ENCODE peak calls at places on chromosomes 3 and 15, in nine cellular contexts. W is GM23338, Z is esophagus squamous epithelium, V is HCT116, L is GM12878, R is uterus, N is left lung, Q is epithelial cell of esophagus, T is MM.1S. X is an unnamed sample.
A peak's percentile ranks its signal among the peaks of the same experiment; 100 is the strongest.

GRCh38 chr15:41892621-41893421 is 1.0 kb downstream of the SPTBN5 start:
- DNase-seq in W (no peak), R (no peak), L (no peak), N (peak; percentile 73), V (no peak), T (no peak), Z (no peak), Q (no peak), X (no peak)

GRCh38 chr3:104521606-104522336 is 844.9 kb upstream of the ALCAM start:
- DNase-seq in R (no peak), L (peak; percentile 68), T (peak; percentile 69), Q (peak; percentile 34), W (no peak), Z (no peak), V (no peak), N (no peak), X (no peak)

GRCh38 chr3:74789111-74789510 is 174.7 kb upstream of the CNTN3 start:
- DNase-seq in N (no peak), Q (peak; percentile 83), L (no peak), W (no peak), R (no peak), T (no peak), Z (no peak), V (no peak), X (peak; percentile 84)

GRCh38 chr15:58574612-58575011 is 142.8 kb downstream of the LIPC start:
- DNase-seq in Q (no peak), Z (no peak), W (no peak), L (no peak), R (no peak), N (no peak), T (no peak), V (no peak), X (no peak)

GRCh38 chr15:79208179-79208578 is 74.3 kb upstream of the ANKRD34C start:
- DNase-seq in Z (no peak), W (no peak), N (no peak), T (no peak), Q (no peak), R (no peak), L (no peak), V (no peak), X (no peak)

GRCh38 chr3:27666277-27666676 is 55.8 kb downstream of the EOMES start:
- DNase-seq in R (no peak), N (no peak), Q (no peak), T (no peak), W (peak; percentile 77), Z (no peak), L (no peak), V (no peak), X (no peak)

GRCh38 chr15:40344217-40344616 is 3.5 kb upstream of the CCDC9B start:
- DNase-seq in R (no peak), Z (no peak), N (no peak), Q (no peak), T (no peak), V (no peak), W (no peak), L (no peak), X (no peak)

GRCh38 chr15:43528542-43529007 is 11.2 kb downstream of the MAP1A start:
- DNase-seq in T (no peak), R (no peak), N (no peak), W (no peak), L (no peak), Z (no peak), Q (no peak), V (no peak), X (no peak)

GRCh38 chr3:149615731-149616221 is 42.0 kb downstream of the WWTR1 start:
- DNase-seq in V (no peak), T (no peak), L (no peak), Z (no peak), Q (no peak), R (no peak), N (no peak), W (no peak), X (no peak)

GRCh38 chr3:167941234-167941995 is 154.3 kb downstream of the GOLIM4 start:
- DNase-seq in N (peak; percentile 75), L (no peak), R (peak; percentile 15), W (no peak), V (no peak), Z (no peak), T (no peak), Q (peak; percentile 44), X (peak; percentile 16)

GRCh38 chr15:42324308-42324707 is 35.0 kb upstream of the CAPN3 start:
- DNase-seq in R (no peak), Z (no peak), W (no peak), V (no peak), T (no peak), Q (no peak), L (no peak), N (no peak), X (no peak)

GRCh38 chr3:188780188-188781147 is 391.3 kb upstream of the TPRG1 start:
- DNase-seq in N (peak; percentile 46), W (no peak), V (no peak), R (peak; percentile 36), L (no peak), T (no peak), Q (peak; percentile 72), Z (no peak), X (no peak)

GRCh38 chr3:20316238-20316637 is 130.2 kb upstream of the SGO1 start:
- DNase-seq in V (no peak), W (no peak), Z (no peak), N (no peak), L (no peak), T (no peak), Q (no peak), R (no peak), X (no peak)

GRCh38 chr3:170513674-170514073 is 72.2 kb downstream of the SLC7A14 start:
- DNase-seq in V (no peak), Z (no peak), N (no peak), T (no peak), W (no peak), R (no peak), Q (no peak), L (no peak), X (no peak)

GRCh38 chr3:7075120-7075519 is 214.2 kb downstream of the GRM7 start:
- DNase-seq in W (no peak), L (no peak), Q (no peak), T (no peak), Z (no peak), V (no peak), N (no peak), R (no peak), X (no peak)

GRCh38 chr15:101242160-101242998 is 9.5 kb downstream of the CHSY1 start:
- DNase-seq in Z (no peak), R (no peak), V (no peak), L (peak; percentile 74), T (peak; percentile 84), W (no peak), N (peak; percentile 67), Q (peak; percentile 48), X (no peak)
- H3K4me3 ChIP-seq in Z (no peak overlapping the region), R (no peak overlapping the region), V (no peak overlapping the region), L (peak overlapping the region; percentile 44), T (no peak overlapping the region), W (no peak overlapping the region), N (no peak overlapping the region), Q (no peak overlapping the region), X (no peak overlapping the region)

DNA sequence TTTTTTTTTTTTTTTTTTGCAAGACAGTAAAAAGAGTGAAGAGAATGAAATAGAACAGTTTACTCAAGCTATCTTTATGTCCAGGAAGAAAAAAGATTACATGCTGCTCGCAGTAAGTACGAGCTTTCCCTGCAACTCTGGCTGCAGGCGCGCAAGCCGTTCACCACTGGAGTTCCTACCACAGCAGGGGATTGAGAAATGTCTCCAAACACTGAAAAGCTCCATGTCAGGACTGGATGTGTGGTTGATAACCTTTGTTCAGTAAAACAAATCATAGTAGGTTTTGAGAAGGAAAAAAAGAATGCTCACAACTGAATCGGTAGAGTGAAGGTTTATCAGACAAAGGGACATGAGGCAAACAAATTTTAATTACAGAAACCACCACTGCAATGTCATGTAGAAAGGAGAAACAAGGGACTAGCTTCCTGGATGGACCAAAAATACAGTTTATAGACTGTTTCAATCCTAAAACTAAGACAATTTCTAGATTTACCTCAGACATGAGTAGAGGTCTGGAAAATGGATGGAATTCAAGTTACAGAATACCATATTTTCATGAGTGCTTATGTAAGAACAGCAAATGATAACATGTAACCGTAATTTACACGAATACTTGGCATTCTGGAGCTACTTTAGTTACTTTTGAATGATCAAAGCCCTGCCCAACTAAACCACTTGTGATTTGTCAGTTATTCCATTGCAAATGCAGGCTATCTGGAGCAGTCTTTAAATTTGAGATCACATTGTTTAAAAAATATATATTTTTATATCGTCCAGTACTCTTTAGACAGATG is 471.1 kb downstream of the SHQ1 start:
- DNase-seq in T (no peak), W (peak; percentile 59), N (no peak), Q (no peak), Z (no peak), R (no peak), L (no peak), V (no peak), X (no peak)
- TF ChIP-seq CTCF in T (no peak), W (no peak), N (no peak), Q (no peak), Z (no peak), R (no peak), L (no peak), V (no peak), X (no peak)

GRCh38 chr3:155554777-155555445 is 190.0 kb downstream of the PLCH1 start:
- DNase-seq in T (peak; percentile 42), Q (no peak), N (no peak), L (peak; percentile 39), R (no peak), V (no peak), W (no peak), Z (no peak), X (peak; percentile 83)

GRCh38 chr3:155555479-155556065 is 189.3 kb downstream of the PLCH1 start:
- DNase-seq in T (no peak), V (no peak), Q (no peak), N (no peak), R (no peak), W (no peak), L (no peak), Z (no peak), X (no peak)

GRCh38 chr3:155550386-155550785 is 194.5 kb downstream of the PLCH1 start:
- DNase-seq in W (no peak), N (no peak), R (no peak), T (no peak), V (no peak), L (no peak), Z (no peak), Q (no peak), X (no peak)

GRCh38 chr3:155556531-155556930 is 188.3 kb downstream of the PLCH1 start:
- DNase-seq in Q (no peak), V (no peak), T (no peak), R (no peak), W (no peak), Z (no peak), N (peak; percentile 34), L (no peak), X (no peak)

GRCh38 chr3:155553800-155554199 is 191.1 kb downstream of the PLCH1 start:
- DNase-seq in N (no peak), W (no peak), L (no peak), V (no peak), Q (peak; percentile 26), T (no peak), Z (no peak), R (no peak), X (peak; percentile 82)
- H3K4me3 ChIP-seq in N (no peak overlapping the region), W (no peak overlapping the region), L (no peak overlapping the region), V (no peak overlapping the region), Q (no peak overlapping the region), T (no peak overlapping the region), Z (no peak overlapping the region), R (no peak overlapping the region), X (no peak overlapping the region)

DNA sequence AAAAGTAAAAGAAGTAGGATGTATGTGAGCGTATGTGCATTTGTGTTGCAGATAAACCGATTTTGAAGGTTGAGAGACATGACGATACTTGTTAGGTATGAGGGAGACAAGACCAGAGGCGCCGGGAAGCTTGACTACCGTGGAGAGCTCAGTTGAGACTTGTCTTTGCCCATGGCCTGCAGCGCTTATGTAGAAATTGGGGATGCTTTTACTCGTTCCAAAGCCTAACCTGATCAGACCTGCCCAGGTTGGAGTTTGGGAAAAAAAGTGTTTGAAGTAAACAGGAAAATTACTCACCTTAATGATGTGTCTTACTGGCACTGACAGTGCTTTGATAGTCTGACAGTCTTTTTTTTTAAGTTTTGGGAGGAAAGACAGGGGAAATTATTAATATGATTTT is 202.8 kb downstream of the TP63 start:
- DNase-seq in V (no peak), R (no peak), N (no peak), T (no peak), Z (peak; percentile 4), W (peak; percentile 17), L (no peak), Q (peak; percentile 100), X (no peak)
- TF ChIP-seq CTCF in V (no peak), R (no peak), N (no peak), T (no peak), Z (no peak), W (no peak), L (no peak), Q (no peak), X (no peak)